ENCODE peak calls at places on chromosomes 4 and X, in six cellular contexts. D is SJCRH30; A is left lung; S is CD4-positive, alpha-beta T cell; R is suprapubic skin; C is fibroblast of lung. N is an unnamed sample.

GRCh38 chr4:37884855-37885487 is 5.9 kb upstream of the TBC1D1 start:
- DNase-seq in D (no peak), R (no peak), A (no peak), C (peak; percentile 18), S (no peak), N (no peak)

GRCh38 chr4:84151574-84151973 is 347.5 kb downstream of the NKX6-1 start:
- DNase-seq in A (no peak), R (no peak), C (no peak), S (no peak), D (no peak), N (no peak)

GRCh38 chr4:149987330-149987751 is 90.9 kb upstream of the DCLK2 start:
- DNase-seq in D (no peak), A (no peak), S (no peak), C (no peak), R (no peak), N (no peak)

GRCh38 chr4:36039031-36039430 is 205.3 kb downstream of the ARAP2 start:
- DNase-seq in S (no peak), C (no peak), R (no peak), D (no peak), A (no peak), N (no peak)

GRCh38 chr4:5370286-5370685 is 319.0 kb downstream of the STK32B start:
- DNase-seq in C (peak; percentile 67), S (no peak), R (peak; percentile 20), D (no peak), A (no peak), N (no peak)

GRCh38 chr4:71635094-71635493 is 148.8 kb downstream of the GC start:
- DNase-seq in D (no peak), R (no peak), A (no peak), C (no peak), S (no peak), N (no peak)

GRCh38 chr4:168585168-168586091 is 88.6 kb downstream of the PALLD start:
- DNase-seq in R (peak; percentile 90), C (peak; percentile 78), D (peak; percentile 62), A (no peak), S (no peak), N (peak; percentile 90)

GRCh38 chr4:164012396-164013027 is 518.0 kb downstream of the TMA16 start:
- DNase-seq in S (no peak), C (peak; percentile 34), D (peak; percentile 24), A (no peak), R (no peak), N (no peak)

GRCh38 chrX:152897216-152898144 is at the start of gene ZNF185:
- DNase-seq in D (no peak), R (no peak), A (peak; percentile 82), S (no peak), C (peak; percentile 59), N (no peak)

GRCh38 chr4:164383187-164384181 is 370.4 kb upstream of the SMIM31 start:
- DNase-seq in R (no peak), D (no peak), C (peak; percentile 72), A (peak; percentile 78), S (no peak), N (no peak)

GRCh38 chrX:153767674-153768055 is 3.6 kb downstream of the PLXNB3 start:
- DNase-seq in C (no peak), R (no peak), D (no peak), S (no peak), A (no peak), N (no peak)

GRCh38 chr4:163166041-163166579 is 580 bp downstream of the NAF1 start:
- DNase-seq in C (peak; percentile 51), A (peak; percentile 91), D (peak; percentile 36), R (peak; percentile 80), S (peak; percentile 26), N (peak; percentile 75)

GRCh38 chr4:176782794-176783193 is 9.9 kb downstream of the VEGFC start:
- DNase-seq in D (no peak), A (no peak), S (no peak), C (peak; percentile 59), R (no peak), N (no peak)

GRCh38 chr4:149901128-149901527 is 85.5 kb upstream of the IQCM start:
- DNase-seq in R (no peak), C (no peak), A (no peak), D (no peak), S (no peak), N (no peak)

GRCh38 chr4:153234923-153235322 is 30.7 kb downstream of the TRIM2 start:
- DNase-seq in C (peak; percentile 82), D (no peak), R (no peak), S (no peak), A (no peak), N (no peak)

GRCh38 chrX:27399146-27399456 is 64.0 kb downstream of the PPP4R3C start:
- DNase-seq in R (no peak), C (no peak), S (no peak), A (no peak), D (no peak), N (no peak)

GRCh38 chrX:136656596-136656995 is 8.6 kb downstream of the CD40LG start:
- DNase-seq in A (no peak), C (no peak), S (no peak), R (no peak), D (no peak), N (no peak)

GRCh38 chr4:38868055-38868965 is 704 bp downstream of the FAM114A1 start:
- DNase-seq in A (peak; percentile 80), S (no peak), D (peak; percentile 79), C (peak; percentile 43), R (no peak), N (peak; percentile 76)

GRCh38 chr4:74415602-74416300 is 29.2 kb upstream of the AREG start:
- DNase-seq in D (no peak), R (no peak), C (no peak), A (no peak), S (no peak), N (no peak)

GRCh38 chr4:3657917-3658913 is 108.0 kb upstream of the ADRA2C start:
- DNase-seq in S (no peak), C (peak; percentile 62), D (peak; percentile 17), R (no peak), A (peak; percentile 70), N (peak; percentile 96)

GRCh38 chrX:37060999-37061398 is 52.8 kb downstream of the FAM47C start:
- DNase-seq in C (peak; percentile 34), S (no peak), D (no peak), R (no peak), A (no peak), N (no peak)

GRCh38 chr4:40980318-40980883 is 230.6 kb downstream of the NSUN7 start:
- DNase-seq in S (no peak), A (no peak), C (no peak), D (no peak), R (no peak), N (no peak)

GRCh38 chrX:134406230-134406794 is 53.7 kb upstream of the HPRT1 start:
- DNase-seq in C (no peak), S (no peak), A (no peak), R (no peak), D (no peak), N (no peak)

GRCh38 chr4:133483600-133484246 is 334.6 kb downstream of the PCDH10 start:
- DNase-seq in S (no peak), C (peak; percentile 58), A (no peak), R (no peak), D (no peak), N (no peak)

GRCh38 chrX:106220177-106220576 is 52.1 kb downstream of the PWWP3B start:
- DNase-seq in S (no peak), C (no peak), A (no peak), D (no peak), R (no peak), N (no peak)

GRCh38 chr4:2933566-2934076 is 29.6 kb downstream of the NOP14 start:
- DNase-seq in S (no peak), R (peak; percentile 80), C (no peak), A (no peak), D (no peak), N (no peak)

GRCh38 chrX:153922932-153923857 is 2.9 kb downstream of the ARHGAP4 start:
- DNase-seq in A (peak; percentile 87), S (no peak), R (no peak), C (peak; percentile 57), D (peak; percentile 69), N (peak; percentile 87)

GRCh38 chr4:821631-822030 is 4.3 kb downstream of the CPLX1 start:
- DNase-seq in S (no peak), A (no peak), C (no peak), R (peak; percentile 52), D (no peak), N (no peak)
- H3K27me3 ChIP-seq in S (peaks cover 45% of the 10 kb centered on the region), A (peaks cover 97% of the 10 kb centered on the region), C (peaks cover 32% of the 10 kb centered on the region), R (peaks cover 95% of the 10 kb centered on the region), D (peaks cover 5% of the 10 kb centered on the region), N (peaks cover 19% of the 10 kb centered on the region)

GRCh38 chr4:25656031-25656430 is 380 bp downstream of the SLC34A2 start:
- DNase-seq in C (no peak), S (no peak), D (no peak), A (no peak), R (no peak), N (no peak)
- H3K27me3 ChIP-seq in C (peaks cover 21% of the 10 kb centered on the region), S (peaks cover 25% of the 10 kb centered on the region), D (no peaks in the 10 kb centered on the region), A (peaks cover 44% of the 10 kb centered on the region), R (peaks cover 30% of the 10 kb centered on the region), N (no peaks in the 10 kb centered on the region)

GRCh38 chr4:92304073-92304472 is 307 bp downstream of the GRID2 start:
- DNase-seq in A (peak; percentile 44), R (no peak), C (no peak), S (no peak), D (no peak), N (no peak)
- H3K27me3 ChIP-seq in A (peaks cover 76% of the 10 kb centered on the region), R (peaks cover 56% of the 10 kb centered on the region), C (peaks cover 12% of the 10 kb centered on the region), S (peaks cover 37% of the 10 kb centered on the region), D (peaks cover 48% of the 10 kb centered on the region), N (peaks cover 6% of the 10 kb centered on the region)

GRCh38 chr4:173526034-173526482 is 4.0 kb downstream of the HAND2 start:
- DNase-seq in S (no peak), C (no peak), D (no peak), A (no peak), R (no peak), N (no peak)

GRCh38 chr4:173525118-173526033 is 4.7 kb downstream of the HAND2 start:
- DNase-seq in S (no peak), R (no peak), D (no peak), C (no peak), A (peak; percentile 77), N (no peak)

GRCh38 chr4:173522874-173523395 is 7.1 kb downstream of the HAND2 start:
- DNase-seq in D (no peak), R (no peak), C (no peak), A (no peak), S (no peak), N (no peak)

GRCh38 chr4:173522160-173522873 is 7.7 kb downstream of the HAND2 start:
- DNase-seq in R (peak; percentile 93), A (peak; percentile 81), C (peak; percentile 81), S (no peak), D (peak; percentile 57), N (no peak)

DNA sequence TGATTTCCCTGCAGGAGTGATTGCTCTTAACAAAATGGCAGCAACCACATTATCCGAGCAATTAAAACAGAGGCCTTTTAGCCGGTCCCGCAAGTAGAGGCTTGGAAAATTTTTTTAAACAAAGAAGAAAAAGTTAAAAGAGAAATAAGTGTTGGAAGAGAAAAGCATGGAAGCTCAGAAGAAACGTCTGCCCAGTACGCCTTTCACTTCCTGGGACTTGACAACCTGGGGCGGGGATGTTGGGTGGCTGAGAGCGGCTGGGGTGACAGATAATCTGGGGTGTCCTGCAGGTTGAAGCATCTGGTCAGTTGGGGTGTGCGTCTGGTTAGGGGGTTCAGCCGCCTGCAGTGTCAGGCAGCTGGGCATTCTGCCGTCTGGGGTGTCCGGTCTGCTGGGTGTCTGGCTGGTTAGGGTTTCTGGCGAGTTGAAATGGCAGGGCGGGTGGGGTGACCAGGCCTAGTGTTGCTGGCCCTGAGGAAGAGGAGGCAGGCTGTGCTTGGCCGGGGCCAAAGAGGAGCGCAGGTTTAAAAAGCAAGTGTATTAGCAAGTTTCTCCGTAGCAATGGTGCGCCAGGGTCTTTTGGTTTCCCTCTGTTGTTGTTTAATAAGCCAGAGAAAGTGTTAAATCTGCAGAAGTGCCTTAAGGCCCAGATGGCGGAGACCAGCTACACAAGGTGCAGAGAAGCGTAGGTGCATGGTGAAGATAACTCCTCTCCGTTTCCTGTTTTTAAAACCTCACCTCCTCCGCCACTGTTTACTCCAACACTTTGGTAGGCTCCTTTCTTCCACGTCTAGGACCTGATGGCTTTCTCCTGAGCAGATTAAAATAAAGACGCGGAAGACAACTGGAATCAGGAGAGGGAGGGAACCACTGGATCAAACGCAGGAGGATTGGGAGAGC is 5.6 kb downstream of the HAND2 start:
- DNase-seq in A (no peak), D (no peak), C (no peak), S (no peak), R (no peak), N (no peak)
- H3K27me3 ChIP-seq in A (peaks cover 100% of the 10 kb centered on the region), D (no peaks in the 10 kb centered on the region), C (peaks cover 68% of the 10 kb centered on the region), S (peaks cover 97% of the 10 kb centered on the region), R (peaks cover 99% of the 10 kb centered on the region), N (no peaks in the 10 kb centered on the region)